ENCODE peak calls at places on chromosome 4, in eight cellular contexts. F is choroid plexus epithelial cell, J is tibial nerve, K is left lung, V is MM.1S, Y is GM06990, A is fibroblast of mammary gland, W is fibroblast of lung. R is an unnamed sample.

GRCh38 chr4:118417325-118417724 is 64.5 kb upstream of the PRSS12 start:
- DNase-seq in F (peak), J (no peak), K (no peak), V (no peak), Y (no peak), W (peak), A (no peak), R (no peak)

GRCh38 chr4:172134536-172134935 is 321.3 kb downstream of the GALNTL6 start:
- DNase-seq in F (peak), J (no peak), K (no peak), A (peak), W (peak), V (no peak), Y (no peak), R (no peak)

GRCh38 chr4:146647615-146648383 is 9.1 kb downstream of the POU4F2 start:
- DNase-seq in F (no peak), K (no peak), J (no peak), W (no peak), A (no peak), V (no peak), Y (no peak), R (no peak)

GRCh38 chr4:56261027-56261426 is 126.3 kb downstream of the AASDH start:
- DNase-seq in Y (peak), J (no peak), W (no peak), A (no peak), F (no peak), K (no peak), V (no peak), R (no peak)

GRCh38 chr4:40923326-40924095 is 173.8 kb downstream of the NSUN7 start:
- DNase-seq in K (no peak), J (no peak), F (no peak), W (no peak), Y (no peak), A (no peak), V (no peak), R (no peak)

GRCh38 chr4:154822775-154823174 is 41.7 kb downstream of the RBM46 start:
- DNase-seq in J (no peak), Y (no peak), K (no peak), V (no peak), F (peak), A (peak), W (peak), R (no peak)

GRCh38 chr4:1470816-1471442 is 64.7 kb upstream of the NKX1-1 start:
- DNase-seq in F (no peak), A (no peak), Y (no peak), K (peak), J (no peak), V (no peak), W (no peak), R (peak)

GRCh38 chr4:37604464-37604863 is 81.7 kb downstream of the RELL1 start:
- DNase-seq in K (no peak), W (peak), Y (no peak), A (peak), F (no peak), V (no peak), J (no peak), R (no peak)

GRCh38 chr4:5433196-5433595 is 275.2 kb downstream of the EVC2 start:
- DNase-seq in V (no peak), W (no peak), Y (no peak), K (no peak), A (no peak), J (no peak), F (no peak), R (no peak)

GRCh38 chr4:112082954-112083586 is 62.2 kb upstream of the FAM241A start:
- DNase-seq in V (no peak), W (peak), J (no peak), K (no peak), A (peak), Y (no peak), F (peak), R (no peak)

GRCh38 chr4:87540176-87541058 is 11.2 kb upstream of the SPARCL1 start:
- DNase-seq in V (no peak), W (peak), J (no peak), F (no peak), Y (no peak), K (no peak), A (peak), R (peak)

GRCh38 chr4:15888515-15888914 is 50.0 kb downstream of the FGFBP1 start:
- DNase-seq in A (no peak), W (peak), Y (no peak), K (no peak), J (no peak), F (no peak), V (no peak), R (no peak)

GRCh38 chr4:144649646-144650045 is 3.7 kb downstream of the HHIP start:
- DNase-seq in Y (no peak), F (no peak), W (no peak), V (no peak), J (no peak), A (no peak), K (no peak), R (no peak)

GRCh38 chr4:156475322-156475721 is 496.3 kb downstream of the PDGFC start:
- DNase-seq in K (no peak), Y (no peak), J (no peak), V (peak), F (peak), A (peak), W (peak), R (no peak)

GRCh38 chr4:11529625-11530201 is 101.0 kb upstream of the HS3ST1 start:
- DNase-seq in W (peak), F (peak), J (no peak), V (no peak), A (peak), Y (no peak), K (no peak), R (no peak)

GRCh38 chr4:54540931-54541330 is 116.8 kb upstream of the KIT start:
- DNase-seq in F (no peak), W (no peak), Y (no peak), V (no peak), A (no peak), K (no peak), J (no peak), R (no peak)

GRCh38 chr4:31023724-31024123 is 303.6 kb downstream of the PCDH7 start:
- DNase-seq in W (no peak), V (no peak), K (no peak), J (no peak), F (no peak), Y (no peak), A (no peak), R (no peak)

GRCh38 chr4:4914059-4914820 is 54.8 kb downstream of the MSX1 start:
- DNase-seq in J (no peak), F (peak), V (no peak), Y (no peak), A (peak), W (peak), K (no peak), R (peak)

GRCh38 chr4:94870151-94870550 is 112.4 kb downstream of the BMPR1B start:
- DNase-seq in J (no peak), K (no peak), W (peak), A (peak), V (no peak), F (peak), Y (no peak), R (no peak)

GRCh38 chr4:182143086-182143821 is 99.9 kb upstream of the TENM3 start:
- DNase-seq in F (peak), J (no peak), W (peak), K (no peak), A (peak), Y (peak), V (no peak), R (no peak)

GRCh38 chr4:121728066-121728465 is 31.3 kb upstream of the ANXA5 start:
- DNase-seq in F (peak), K (no peak), J (no peak), Y (no peak), A (peak), V (no peak), W (peak), R (no peak)

GRCh38 chr4:141132689-141133145 is 552 bp downstream of the RNF150 start:
- DNase-seq in K (no peak), V (no peak), A (no peak), J (no peak), W (peak), Y (no peak), F (no peak), R (no peak)
- H3K4me3 ChIP-seq in K (peak), V (peak), A (peak), J (peak), W (peak), Y (peak), F (peak), R (peak)

GRCh38 chr4:23999714-24000113 is 109.9 kb upstream of the PPARGC1A start:
- DNase-seq in W (peak), Y (no peak), V (no peak), K (no peak), F (no peak), J (no peak), A (peak), R (no peak)
- H3K4me3 ChIP-seq in W (no peak), Y (no peak), V (no peak), K (no peak), F (no peak), J (no peak), A (no peak), R (no peak)

DNA sequence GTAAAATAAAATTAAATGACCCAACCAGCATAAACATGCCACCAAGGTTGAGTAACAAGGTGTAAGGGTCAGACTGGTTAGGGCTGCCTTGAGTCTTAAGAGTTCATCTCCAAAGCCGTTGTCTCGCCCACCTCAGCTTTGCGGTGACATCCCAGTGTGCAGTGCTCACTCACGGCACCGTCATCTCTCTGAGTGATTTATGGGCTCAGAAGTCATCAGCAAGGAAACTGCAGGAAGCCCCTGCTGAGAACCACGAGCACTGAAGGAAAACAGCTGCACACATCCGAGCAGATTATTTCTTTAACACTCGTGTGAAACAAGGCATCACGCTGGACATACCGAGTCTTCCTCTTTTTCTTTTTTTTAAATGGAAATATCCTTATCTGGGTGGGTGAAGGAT is 411.1 kb downstream of the TRIML1 start:
- DNase-seq in A (peak), V (no peak), J (no peak), Y (no peak), W (no peak), K (no peak), F (no peak), R (no peak)
- H3K4me3 ChIP-seq in A (no peak), V (no peak), J (no peak), Y (no peak), W (no peak), K (no peak), F (no peak), R (no peak)

GRCh38 chr4:7868430-7868775 is 71.3 kb downstream of the AFAP1 start:
- DNase-seq in A (no peak), F (no peak), J (no peak), Y (no peak), K (no peak), W (no peak), V (no peak), R (no peak)
- H3K4me3 ChIP-seq in A (no peak), F (no peak), J (no peak), Y (no peak), K (no peak), W (no peak), V (no peak), R (no peak)

GRCh38 chr4:73224886-73225285 is 33.7 kb downstream of the ANKRD17 start:
- DNase-seq in K (no peak), J (no peak), F (no peak), A (no peak), Y (no peak), V (no peak), W (no peak), R (no peak)

GRCh38 chr4:73220815-73221214 is 37.8 kb downstream of the ANKRD17 start:
- DNase-seq in J (no peak), A (no peak), K (no peak), W (no peak), V (no peak), F (no peak), Y (no peak), R (no peak)

GRCh38 chr4:73221734-73222133 is 36.9 kb downstream of the ANKRD17 start:
- DNase-seq in A (no peak), Y (no peak), V (no peak), W (no peak), F (no peak), J (no peak), K (no peak), R (no peak)

GRCh38 chr4:73222466-73223257 is 35.9 kb downstream of the ANKRD17 start:
- DNase-seq in J (no peak), F (peak), Y (peak), K (peak), A (peak), W (peak), V (peak), R (peak)

DNA sequence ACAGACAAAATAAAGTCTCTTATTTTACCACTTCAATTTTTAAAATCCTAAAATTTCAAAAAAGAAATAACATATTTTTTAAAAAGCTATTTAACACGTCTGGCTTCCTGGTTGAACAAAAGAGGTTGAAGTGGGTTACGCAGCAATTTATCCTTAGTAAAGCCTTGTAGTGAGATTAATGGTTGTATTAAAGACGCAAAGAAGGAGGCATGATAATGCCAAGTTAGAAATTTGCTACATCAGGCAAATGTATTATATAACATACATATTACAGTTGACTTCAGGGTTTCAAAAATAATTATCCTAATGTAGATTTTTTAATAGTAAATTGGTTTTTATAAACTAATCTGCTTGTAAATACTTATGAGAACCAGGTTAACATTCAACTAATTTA is 35.3 kb downstream of the ANKRD17 start:
- DNase-seq in V (no peak), W (no peak), J (no peak), K (no peak), F (no peak), Y (no peak), A (no peak), R (no peak)
- H3K4me3 ChIP-seq in V (peak), W (peak), J (peak), K (peak), F (no peak), Y (no peak), A (no peak), R (no peak)